ENCODE peak calls at places on chromosomes 2 and 18, in four cellular contexts. One of them, this sample, is unnamed.

GRCh38 chr18:23401400-23402347 is 51.4 kb upstream of the RIOK3 start:
- DNase-seq in stimulated activated CD4-positive, alpha-beta T cell treated with anti-CD3 and anti-CD28 coated beads, TNF-alpha, amount 100 ng/mL, for 1 hour: no peak
- DNase-seq in GM18507: no peak
- DNase-seq in naive thymus-derived CD8-positive, alpha-beta T cell: no peak
- DNase-seq in this sample: no peak

GRCh38 chr2:54073796-54074195 is 41.6 kb upstream of the ACYP2 start:
- DNase-seq in stimulated activated CD4-positive, alpha-beta T cell treated with anti-CD3 and anti-CD28 coated beads, TNF-alpha, amount 100 ng/mL, for 1 hour: no peak
- DNase-seq in GM18507: no peak
- DNase-seq in naive thymus-derived CD8-positive, alpha-beta T cell: no peak
- DNase-seq in this sample: no peak

GRCh38 chr2:23460228-23460627 is 75.2 kb downstream of the KLHL29 start:
- DNase-seq in stimulated activated CD4-positive, alpha-beta T cell treated with anti-CD3 and anti-CD28 coated beads, TNF-alpha, amount 100 ng/mL, for 1 hour: no peak
- DNase-seq in GM18507: no peak
- DNase-seq in naive thymus-derived CD8-positive, alpha-beta T cell: no peak
- DNase-seq in this sample: no peak

GRCh38 chr2:84905181-84906107 is at the start of gene TMSB10:
- DNase-seq in stimulated activated CD4-positive, alpha-beta T cell treated with anti-CD3 and anti-CD28 coated beads, TNF-alpha, amount 100 ng/mL, for 1 hour: peak; percentile 89
- DNase-seq in GM18507: peak; percentile 82
- DNase-seq in naive thymus-derived CD8-positive, alpha-beta T cell: peak; percentile 92
- DNase-seq in this sample: peak; percentile 82

GRCh38 chr2:205003288-205003687 is 458.0 kb downstream of the PARD3B start:
- DNase-seq in stimulated activated CD4-positive, alpha-beta T cell treated with anti-CD3 and anti-CD28 coated beads, TNF-alpha, amount 100 ng/mL, for 1 hour: no peak
- DNase-seq in GM18507: no peak
- DNase-seq in naive thymus-derived CD8-positive, alpha-beta T cell: no peak
- DNase-seq in this sample: no peak

GRCh38 chr2:18516112-18516511 is 44.3 kb downstream of the RDH14 start:
- DNase-seq in stimulated activated CD4-positive, alpha-beta T cell treated with anti-CD3 and anti-CD28 coated beads, TNF-alpha, amount 100 ng/mL, for 1 hour: no peak
- DNase-seq in GM18507: no peak
- DNase-seq in naive thymus-derived CD8-positive, alpha-beta T cell: no peak
- DNase-seq in this sample: no peak

GRCh38 chr2:198106621-198107020 is 302.2 kb downstream of the PLCL1 start:
- DNase-seq in stimulated activated CD4-positive, alpha-beta T cell treated with anti-CD3 and anti-CD28 coated beads, TNF-alpha, amount 100 ng/mL, for 1 hour: no peak
- DNase-seq in GM18507: no peak
- DNase-seq in naive thymus-derived CD8-positive, alpha-beta T cell: no peak
- DNase-seq in this sample: no peak

GRCh38 chr2:102141011-102141914 is 1.3 kb upstream of the IL1R1 start:
- DNase-seq in stimulated activated CD4-positive, alpha-beta T cell treated with anti-CD3 and anti-CD28 coated beads, TNF-alpha, amount 100 ng/mL, for 1 hour: no peak
- DNase-seq in GM18507: no peak
- DNase-seq in naive thymus-derived CD8-positive, alpha-beta T cell: no peak
- DNase-seq in this sample: no peak

GRCh38 chr2:24421668-24422067 is 61.3 kb upstream of the ITSN2 start:
- DNase-seq in stimulated activated CD4-positive, alpha-beta T cell treated with anti-CD3 and anti-CD28 coated beads, TNF-alpha, amount 100 ng/mL, for 1 hour: peak; percentile 31
- DNase-seq in GM18507: peak; percentile 18
- DNase-seq in naive thymus-derived CD8-positive, alpha-beta T cell: peak; percentile 41
- DNase-seq in this sample: peak; percentile 7

GRCh38 chr2:101805146-101806088 is 107.9 kb downstream of the MAP4K4 start:
- DNase-seq in stimulated activated CD4-positive, alpha-beta T cell treated with anti-CD3 and anti-CD28 coated beads, TNF-alpha, amount 100 ng/mL, for 1 hour: no peak
- DNase-seq in GM18507: no peak
- DNase-seq in naive thymus-derived CD8-positive, alpha-beta T cell: no peak
- DNase-seq in this sample: no peak

GRCh38 chr18:49247786-49248185 is 212.7 kb downstream of the DYM start:
- DNase-seq in stimulated activated CD4-positive, alpha-beta T cell treated with anti-CD3 and anti-CD28 coated beads, TNF-alpha, amount 100 ng/mL, for 1 hour: no peak
- DNase-seq in GM18507: no peak
- DNase-seq in naive thymus-derived CD8-positive, alpha-beta T cell: no peak
- DNase-seq in this sample: no peak

GRCh38 chr18:24802439-24802838 is 342.0 kb downstream of the HRH4 start:
- DNase-seq in stimulated activated CD4-positive, alpha-beta T cell treated with anti-CD3 and anti-CD28 coated beads, TNF-alpha, amount 100 ng/mL, for 1 hour: no peak
- DNase-seq in GM18507: no peak
- DNase-seq in naive thymus-derived CD8-positive, alpha-beta T cell: no peak
- DNase-seq in this sample: no peak

GRCh38 chr2:3595985-3596384 is 1.1 kb downstream of the COLEC11 start:
- DNase-seq in stimulated activated CD4-positive, alpha-beta T cell treated with anti-CD3 and anti-CD28 coated beads, TNF-alpha, amount 100 ng/mL, for 1 hour: no peak
- DNase-seq in GM18507: no peak
- DNase-seq in naive thymus-derived CD8-positive, alpha-beta T cell: no peak
- DNase-seq in this sample: no peak

GRCh38 chr2:222042666-222043065 is 256.1 kb downstream of the PAX3 start:
- DNase-seq in stimulated activated CD4-positive, alpha-beta T cell treated with anti-CD3 and anti-CD28 coated beads, TNF-alpha, amount 100 ng/mL, for 1 hour: no peak
- DNase-seq in GM18507: no peak
- DNase-seq in naive thymus-derived CD8-positive, alpha-beta T cell: no peak
- DNase-seq in this sample: no peak

GRCh38 chr2:236632295-236633218 is 62.9 kb downstream of the ACKR3 start:
- DNase-seq in stimulated activated CD4-positive, alpha-beta T cell treated with anti-CD3 and anti-CD28 coated beads, TNF-alpha, amount 100 ng/mL, for 1 hour: no peak
- DNase-seq in GM18507: no peak
- DNase-seq in naive thymus-derived CD8-positive, alpha-beta T cell: no peak
- DNase-seq in this sample: no peak

GRCh38 chr18:63079114-63079513 is 240.5 kb downstream of the BCL2 start:
- DNase-seq in stimulated activated CD4-positive, alpha-beta T cell treated with anti-CD3 and anti-CD28 coated beads, TNF-alpha, amount 100 ng/mL, for 1 hour: no peak
- DNase-seq in GM18507: no peak
- DNase-seq in naive thymus-derived CD8-positive, alpha-beta T cell: no peak
- DNase-seq in this sample: no peak

GRCh38 chr18:55927831-55928230 is 339.8 kb upstream of the TCF4 start:
- DNase-seq in stimulated activated CD4-positive, alpha-beta T cell treated with anti-CD3 and anti-CD28 coated beads, TNF-alpha, amount 100 ng/mL, for 1 hour: no peak
- DNase-seq in GM18507: no peak
- DNase-seq in naive thymus-derived CD8-positive, alpha-beta T cell: no peak
- DNase-seq in this sample: no peak

GRCh38 chr2:69830045-69830905 is 815 bp downstream of the GMCL1 start:
- DNase-seq in stimulated activated CD4-positive, alpha-beta T cell treated with anti-CD3 and anti-CD28 coated beads, TNF-alpha, amount 100 ng/mL, for 1 hour: peak; percentile 16
- DNase-seq in GM18507: peak; percentile 5
- DNase-seq in naive thymus-derived CD8-positive, alpha-beta T cell: peak; percentile 53
- DNase-seq in this sample: peak; percentile 22